ENCODE peak calls at places on chromosome 4, in six cellular contexts. I, N, X, F, U and L are unnamed samples.

GRCh38 chr4:123352240-123352945 is 44.2 kb upstream of the SPRY1 start:
- DNase-seq in X (no peak), N (no peak), F (peak; percentile 38), U (peak; percentile 55), I (no peak), L (peak; percentile 71)

GRCh38 chr4:19508442-19508841 is 743.3 kb upstream of the SLIT2 start:
- DNase-seq in F (no peak), I (no peak), U (no peak), X (no peak), N (no peak), L (no peak)

GRCh38 chr4:56215138-56215793 is 172.0 kb downstream of the AASDH start:
- DNase-seq in U (no peak), F (no peak), N (no peak), I (no peak), X (peak; percentile 35), L (no peak)

GRCh38 chr4:153234923-153235322 is 30.7 kb downstream of the TRIM2 start:
- DNase-seq in X (peak; percentile 46), F (no peak), N (no peak), I (no peak), U (peak; percentile 26), L (no peak)

GRCh38 chr4:24322517-24322916 is 261.8 kb downstream of the DHX15 start:
- DNase-seq in F (no peak), X (no peak), N (no peak), U (peak; percentile 12), I (no peak), L (no peak)

GRCh38 chr4:141654098-141654497 is 17.7 kb downstream of the IL15 start:
- DNase-seq in X (peak; percentile 65), I (no peak), F (no peak), U (no peak), N (peak; percentile 70), L (no peak)

GRCh38 chr4:109462297-109462696 is 28.7 kb downstream of the SEC24B start:
- DNase-seq in U (no peak), X (no peak), I (no peak), F (no peak), N (no peak), L (peak; percentile 32)

GRCh38 chr4:38759077-38759789 is 23.6 kb downstream of the TLR10 start:
- DNase-seq in U (peak; percentile 74), F (peak; percentile 83), X (peak; percentile 57), N (peak; percentile 68), I (no peak), L (peak; percentile 52)

GRCh38 chr4:104490096-104490769 is 4.5 kb downstream of the CXXC4 start:
- DNase-seq in F (no peak), X (no peak), I (no peak), N (no peak), U (no peak), L (no peak)

GRCh38 chr4:99722662-99723061 is 65.0 kb upstream of the C4orf54 start:
- DNase-seq in I (no peak), X (no peak), U (no peak), N (no peak), F (no peak), L (no peak)

GRCh38 chr4:54099287-54099958 is 540 bp upstream of the GSX2 start:
- DNase-seq in F (no peak), X (no peak), N (no peak), U (no peak), I (no peak), L (no peak)

GRCh38 chr4:139144911-139145551 is 32.0 kb downstream of the ELF2 start:
- DNase-seq in N (no peak), U (no peak), F (no peak), X (no peak), I (no peak), L (no peak)

GRCh38 chr4:2361366-2362285 is 56.8 kb downstream of the ZFYVE28 start:
- DNase-seq in U (no peak), X (no peak), N (no peak), I (no peak), F (no peak), L (no peak)

GRCh38 chr4:13705521-13706035 is 78.1 kb upstream of the BOD1L1 start:
- DNase-seq in F (no peak), I (no peak), X (peak; percentile 64), N (no peak), U (no peak), L (no peak)

GRCh38 chr4:52853351-52853750 is 8.8 kb upstream of the RASL11B start:
- DNase-seq in N (no peak), U (peak; percentile 66), X (no peak), I (no peak), F (no peak), L (peak; percentile 90)

GRCh38 chr4:188992706-188993105 is 853.5 kb downstream of the TRIML1 start:
- DNase-seq in I (no peak), U (no peak), X (peak; percentile 19), F (no peak), N (no peak), L (no peak)

GRCh38 chr4:2256781-2257191 is 5.1 kb downstream of the MXD4 start:
- DNase-seq in X (no peak), F (no peak), N (peak; percentile 2), U (no peak), I (no peak), L (no peak)

GRCh38 chr4:139528377-139529005 is 27.5 kb downstream of the SETD7 start:
- DNase-seq in F (no peak), N (no peak), U (peak; percentile 94), X (no peak), I (no peak), L (peak; percentile 93)

GRCh38 chr4:137934046-137934445 is 308.1 kb downstream of the SLC7A11 start:
- DNase-seq in F (no peak), N (no peak), X (no peak), I (no peak), U (no peak), L (no peak)